ENCODE peak calls at places on chromosomes 12 and 14, in five cellular contexts. W, L, R, Q and E are unnamed samples.

GRCh38 chr12:106709068-106709511 is 65.4 kb upstream of the RIC8B start:
- DNase-seq in W (no peak), L (no peak), R (no peak), Q (no peak), E (peak)

GRCh38 chr12:77847665-77848431 is 17.2 kb downstream of the NAV3 start:
- DNase-seq in W (no peak), L (no peak), R (no peak), Q (peak), E (no peak)

GRCh38 chr12:83954939-83955601 is 957.5 kb downstream of the SLC6A15 start:
- DNase-seq in W (no peak), L (no peak), R (no peak), Q (no peak), E (peak)

GRCh38 chr12:75692883-75693282 is 181.5 kb upstream of the KRR1 start:
- DNase-seq in W (no peak), L (no peak), R (no peak), Q (no peak), E (no peak)

GRCh38 chr12:95003213-95003920 is at the start of gene NDUFA12:
- DNase-seq in W (peak), L (peak), R (peak), Q (peak), E (peak)

GRCh38 chr14:67515386-67516079 is 17.6 kb upstream of the PLEKHH1 start:
- DNase-seq in W (peak), L (no peak), R (no peak), Q (no peak), E (peak)

GRCh38 chr14:85528882-85529585 is 910 bp upstream of the FLRT2 start:
- DNase-seq in W (no peak), L (no peak), R (no peak), Q (no peak), E (no peak)

GRCh38 chr14:67457782-67458181 is 30.7 kb downstream of the TMEM229B start:
- DNase-seq in W (peak), L (no peak), R (no peak), Q (no peak), E (peak)

GRCh38 chr14:60656755-60657608 is 7.7 kb upstream of the SIX1 start:
- DNase-seq in W (peak), L (peak), R (peak), Q (peak), E (peak)

GRCh38 chr14:39005044-39005736 is 97.8 kb downstream of the SEC23A start:
- DNase-seq in W (no peak), L (no peak), R (peak), Q (no peak), E (no peak)

GRCh38 chr14:51852541-51852940 is 7.9 kb upstream of the GNG2 start:
- DNase-seq in W (no peak), L (no peak), R (no peak), Q (no peak), E (no peak)

GRCh38 chr12:119036878-119037493 is 55.6 kb downstream of the SRRM4 start:
- DNase-seq in W (peak), L (peak), R (peak), Q (no peak), E (peak)

GRCh38 chr14:55191101-55191880 is at the start of gene DLGAP5:
- DNase-seq in W (peak), L (peak), R (peak), Q (peak), E (peak)

GRCh38 chr14:89015016-89015415 is 190.6 kb downstream of the TTC8 start:
- DNase-seq in W (no peak), L (no peak), R (no peak), Q (no peak), E (no peak)

GRCh38 chr12:116397148-116397547 is 119.7 kb upstream of the MED13L start:
- DNase-seq in W (no peak), L (no peak), R (no peak), Q (no peak), E (no peak)

GRCh38 chr12:32080435-32080834 is 26.2 kb upstream of the BICD1 start:
- DNase-seq in W (no peak), L (no peak), R (no peak), Q (no peak), E (no peak)

GRCh38 chr12:12511021-12511783 is 51.5 kb downstream of the DUSP16 start:
- DNase-seq in W (no peak), L (no peak), R (no peak), Q (no peak), E (no peak)

DNA sequence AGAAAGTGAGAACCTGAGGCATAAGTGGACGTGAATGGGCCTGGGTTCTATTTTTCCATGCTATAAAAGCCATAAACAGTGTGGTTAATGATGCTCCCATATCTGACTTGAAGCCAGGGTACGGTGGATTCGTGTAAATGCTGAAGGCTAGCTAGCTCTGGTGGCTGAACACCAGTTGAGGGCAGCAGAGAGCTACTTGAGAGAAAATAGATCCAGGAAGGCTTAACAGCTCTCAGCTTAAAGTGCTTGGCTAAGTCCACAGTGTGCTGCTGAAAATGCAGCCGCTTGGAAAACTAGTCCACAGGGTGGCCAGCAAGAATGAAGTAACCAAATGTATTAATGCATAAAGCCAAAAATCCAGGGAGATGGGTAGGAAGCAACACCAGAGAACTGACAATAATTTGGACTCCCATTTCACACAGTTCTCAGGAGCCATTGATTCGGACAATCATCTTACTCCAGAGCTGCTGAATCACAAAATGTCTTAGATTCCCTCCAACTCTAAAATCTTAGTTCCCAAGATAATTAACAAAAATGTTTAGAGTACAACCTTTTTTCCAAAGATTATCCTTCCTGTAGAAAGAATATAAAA is 15.0 kb upstream of the FOXG1 start:
- DNase-seq in W (peak), L (peak), R (peak), Q (peak), E (peak)
- TF ChIP-seq CREB1 in W (no peak), L (no peak), R (no peak), Q (no peak), E (no peak)

GRCh38 chr14:76306131-76306530 is 69.8 kb upstream of the ESRRB start:
- DNase-seq in W (peak), L (no peak), R (no peak), Q (no peak), E (no peak)

GRCh38 chr14:76309572-76310551 is 66.1 kb upstream of the ESRRB start:
- DNase-seq in W (peak), L (no peak), R (no peak), Q (no peak), E (peak)

GRCh38 chr14:76305474-76305826 is 70.5 kb upstream of the ESRRB start:
- DNase-seq in W (peak), L (no peak), R (no peak), Q (no peak), E (no peak)

GRCh38 chr14:76304536-76305473 is 71.1 kb upstream of the ESRRB start:
- DNase-seq in W (peak), L (no peak), R (no peak), Q (no peak), E (no peak)

GRCh38 chr14:76307786-76308780 is 67.9 kb upstream of the ESRRB start:
- DNase-seq in W (peak), L (no peak), R (no peak), Q (no peak), E (no peak)
- TF ChIP-seq USF2 in W (no peak), L (no peak), R (no peak), Q (no peak), E (no peak)

GRCh38 chr12:120686151-120686689 is 729 bp upstream of the MLEC start:
- DNase-seq in W (peak), L (peak), R (peak), Q (peak), E (peak)

GRCh38 chr12:120684523-120684932 is 2.4 kb upstream of the MLEC start:
- DNase-seq in W (no peak), L (no peak), R (no peak), Q (peak), E (no peak)

GRCh38 chr12:120677765-120678473 is 9.0 kb upstream of the MLEC start:
- DNase-seq in W (peak), L (no peak), R (peak), Q (peak), E (no peak)

GRCh38 chr12:120678572-120678971 is 8.4 kb upstream of the MLEC start:
- DNase-seq in W (no peak), L (no peak), R (no peak), Q (no peak), E (no peak)

DNA sequence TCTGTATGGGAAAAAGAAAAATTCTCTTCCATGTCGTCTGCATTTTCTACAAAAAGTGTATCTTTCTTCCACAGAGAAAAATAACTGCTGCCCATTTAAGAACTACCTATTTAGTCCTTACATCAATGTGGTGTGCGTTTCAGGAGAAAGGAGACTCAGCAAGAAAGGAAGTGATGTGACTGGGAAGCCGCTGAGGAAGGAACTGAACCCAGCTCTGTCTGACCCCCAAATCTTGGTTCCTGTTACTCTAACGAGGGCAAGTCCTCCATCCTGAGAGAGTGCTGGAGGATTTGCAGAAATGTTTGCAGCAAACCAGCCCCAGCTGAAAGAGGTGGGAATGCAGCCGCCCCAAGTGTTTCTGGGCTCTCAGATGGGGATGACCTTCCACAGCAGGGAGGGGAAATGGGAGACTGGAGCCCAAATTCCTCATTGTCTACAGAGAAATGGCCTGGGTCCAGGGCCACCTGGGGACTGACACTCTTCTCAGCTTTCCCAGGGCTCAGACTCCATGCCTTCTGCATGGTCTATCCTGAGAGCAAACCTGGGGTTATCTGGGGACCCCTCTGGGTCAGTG is 6.7 kb upstream of the MLEC start:
- DNase-seq in W (no peak), L (no peak), R (no peak), Q (no peak), E (no peak)
- TF ChIP-seq SP1 in W (no peak), L (no peak), R (no peak), Q (no peak), E (no peak)

GRCh38 chr14:64550539-64551333 is 975 bp downstream of the PPP1R36 start:
- DNase-seq in W (no peak), L (no peak), R (no peak), Q (no peak), E (no peak)
- TF ChIP-seq CREB1 in W (no peak), L (no peak), R (no peak), Q (no peak), E (no peak)

DNA sequence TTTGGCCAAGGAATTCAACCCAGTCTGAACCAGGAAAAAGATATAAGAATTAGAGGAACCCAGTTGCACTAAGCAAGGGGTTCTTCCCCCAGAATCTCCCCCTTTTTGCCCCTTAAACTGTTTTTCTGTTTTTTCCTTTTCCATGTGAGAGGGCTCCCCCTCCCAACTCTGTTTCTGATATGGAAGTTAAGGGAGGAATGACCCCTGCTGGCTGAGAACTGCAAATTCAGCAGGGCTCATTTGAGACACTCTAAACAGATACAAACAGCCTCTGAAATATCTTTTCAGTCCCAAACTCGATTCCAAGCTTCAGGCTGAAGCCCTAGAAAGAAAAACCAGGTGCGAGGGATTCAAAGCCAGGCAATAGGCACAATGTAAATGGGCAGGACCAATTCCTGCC is 132.7 kb downstream of the SLC41A2 start:
- DNase-seq in W (no peak), L (no peak), R (peak), Q (no peak), E (peak)
- TF ChIP-seq USF2 in W (no peak), L (no peak), R (no peak), Q (no peak), E (no peak)

GRCh38 chr12:88339254-88339949 is 197.3 kb downstream of the TMTC3 start:
- DNase-seq in W (no peak), L (no peak), R (no peak), Q (no peak), E (no peak)

GRCh38 chr12:88339966-88340365 is 197.9 kb downstream of the TMTC3 start:
- DNase-seq in W (no peak), L (no peak), R (no peak), Q (no peak), E (no peak)

GRCh38 chr12:88338486-88338885 is 196.4 kb downstream of the TMTC3 start:
- DNase-seq in W (no peak), L (no peak), R (no peak), Q (no peak), E (no peak)

DNA sequence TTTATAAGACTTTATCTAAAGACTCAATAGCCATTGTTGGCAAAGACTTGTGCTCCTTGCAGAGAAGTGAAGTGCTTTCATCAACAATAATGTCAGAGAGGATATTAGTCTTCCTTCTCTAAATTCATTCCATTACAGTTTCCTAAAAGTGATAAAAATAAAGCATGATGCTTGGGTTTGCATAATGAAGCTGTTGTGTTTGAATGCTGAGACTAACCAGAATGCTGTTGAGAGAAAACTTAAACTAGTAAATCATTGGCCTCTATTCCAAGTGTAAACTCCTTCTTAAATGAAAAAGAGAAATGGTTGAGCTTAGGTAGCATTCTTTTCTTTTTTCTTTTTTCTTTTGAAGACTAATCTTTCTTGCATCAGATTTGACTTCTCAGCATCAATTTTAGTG is 200.3 kb downstream of the TMTC3 start:
- DNase-seq in W (no peak), L (no peak), R (no peak), Q (no peak), E (no peak)
- TF ChIP-seq SP1 in W (no peak), L (no peak), R (no peak), Q (no peak), E (no peak)

DNA sequence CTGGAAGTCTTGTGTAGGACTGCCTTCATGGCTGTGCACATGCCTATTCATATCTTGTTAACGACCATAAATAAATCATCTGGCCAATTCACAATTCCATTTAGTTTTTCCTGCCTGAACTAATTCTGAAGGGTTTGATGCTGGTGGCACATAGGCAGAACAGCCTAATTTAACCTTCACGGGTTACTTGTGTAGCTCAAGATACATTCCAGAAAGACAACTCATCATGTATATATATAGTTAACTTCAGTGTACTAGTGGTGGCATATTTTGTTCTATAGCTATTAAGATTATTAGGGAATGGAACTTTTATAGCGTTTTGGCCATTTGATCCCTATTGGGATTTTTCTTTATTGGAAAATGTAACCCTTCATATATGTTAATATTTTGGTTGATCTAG is 31.4 kb downstream of the CFAP54 start:
- DNase-seq in W (no peak), L (no peak), R (no peak), Q (no peak), E (no peak)
- TF ChIP-seq CREB1 in W (no peak), L (no peak), R (no peak), Q (no peak), E (no peak)

GRCh38 chr14:104116544-104117340 is 21.6 kb upstream of the KIF26A start:
- DNase-seq in W (peak), L (no peak), R (no peak), Q (no peak), E (peak)
- TF ChIP-seq USF2 in W (no peak), L (no peak), R (no peak), Q (no peak), E (no peak)

DNA sequence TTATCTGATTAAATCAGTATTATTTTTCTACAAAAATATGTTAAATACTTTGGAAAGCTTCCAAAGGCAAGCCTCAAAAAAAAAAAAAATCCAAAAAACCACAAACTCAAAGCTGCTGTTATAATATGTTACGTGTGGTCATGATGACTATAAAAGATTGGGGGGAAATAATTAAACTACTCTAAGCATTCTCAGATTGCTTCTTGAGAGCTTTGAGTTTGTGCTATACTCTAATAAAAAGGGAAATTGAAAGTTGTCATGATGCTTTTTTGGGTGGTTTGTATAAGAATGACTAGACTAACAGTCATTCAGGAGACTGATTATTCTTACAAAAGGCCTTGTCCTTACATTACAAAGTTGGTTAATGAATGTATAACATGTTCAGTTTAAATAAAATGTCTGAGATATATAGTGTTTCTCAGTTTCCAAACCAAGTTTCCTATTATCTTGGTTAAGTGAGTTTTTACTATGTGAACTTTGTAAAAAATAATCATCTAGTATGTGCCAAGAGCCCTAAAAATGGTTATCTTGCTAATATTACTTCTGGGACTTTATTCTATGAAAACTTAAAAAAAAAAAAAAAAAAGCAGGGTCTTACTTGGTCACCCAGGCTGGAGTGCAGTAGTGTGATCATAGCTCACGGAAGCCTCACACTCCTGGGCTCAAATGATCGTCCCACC is 459.8 kb upstream of the RGS6 start:
- DNase-seq in W (no peak), L (no peak), R (no peak), Q (no peak), E (no peak)
- TF ChIP-seq SP1 in W (no peak), L (no peak), R (no peak), Q (no peak), E (no peak)